ENCODE peak calls at places on chromosome 19, in eight cellular contexts. B is transverse colon; T is CD4-positive, alpha-beta memory T cell; F is Peyer's patch; W is retina; Z is GDM1; X is HEK293T; J is stimulated activated CD4-positive, alpha-beta T cell treated with anti-CD3 and anti-CD28 coated beads, Interleukin-1b, Interleukin-23, amount 100 ng/mL, for 4 hours. G is an unnamed sample.

GRCh38 chr19:13172335-13173128 is 22.3 kb downstream of the IER2 start:
- DNase-seq in J (peak; percentile 71), W (no peak), B (peak; percentile 85), Z (peak; percentile 54), F (peak; percentile 93), X (peak; percentile 15), T (peak; percentile 92), G (peak; percentile 80)

GRCh38 chr19:48342841-48343540 is 17.6 kb downstream of the EMP3 start:
- DNase-seq in T (no peak), W (no peak), J (no peak), Z (no peak), F (no peak), X (no peak), B (no peak), G (no peak)

GRCh38 chr19:49073514-49074378 is 1.2 kb upstream of the KCNA7 start:
- DNase-seq in Z (no peak), T (no peak), F (no peak), X (peak; percentile 70), J (no peak), B (no peak), W (no peak), G (no peak)

GRCh38 chr19:46724468-46724867 is 7.6 kb upstream of the PRKD2 start:
- DNase-seq in J (no peak), Z (no peak), T (no peak), F (no peak), B (no peak), W (no peak), X (no peak), G (no peak)

GRCh38 chr19:58088521-58089052 is 9.4 kb downstream of the ZSCAN18 start:
- DNase-seq in W (no peak), Z (no peak), J (no peak), X (no peak), T (no peak), F (no peak), B (no peak), G (no peak)

GRCh38 chr19:45150731-45151725 is 9.8 kb downstream of the NKPD1 start:
- DNase-seq in W (no peak), F (no peak), Z (no peak), B (no peak), X (no peak), T (peak; percentile 32), J (no peak), G (no peak)

GRCh38 chr19:19207637-19208582 is 3.8 kb upstream of the NCAN start:
- DNase-seq in X (no peak), T (no peak), B (no peak), F (no peak), W (no peak), J (no peak), Z (no peak), G (no peak)

GRCh38 chr19:46256855-46257254 is 27.3 kb downstream of the IGFL1 start:
- DNase-seq in Z (no peak), F (no peak), W (no peak), B (no peak), T (no peak), X (no peak), J (no peak), G (no peak)

GRCh38 chr19:15418112-15418587 is 638 bp downstream of the AKAP8L start:
- DNase-seq in J (no peak), B (no peak), W (no peak), X (no peak), T (no peak), F (no peak), Z (no peak), G (peak; percentile 37)

GRCh38 chr19:6767357-6768235 is at the start of gene SH2D3A:
- DNase-seq in B (peak; percentile 98), X (peak; percentile 91), F (peak; percentile 99), J (peak; percentile 97), T (peak; percentile 99), Z (peak; percentile 86), W (no peak), G (peak; percentile 59)

GRCh38 chr19:27851543-27852060 is 1361.3 kb downstream of the UQCRFS1 start:
- DNase-seq in T (no peak), Z (no peak), X (no peak), W (no peak), F (no peak), J (no peak), B (no peak), G (no peak)

GRCh38 chr19:32138416-32138815 is 207.0 kb upstream of the ZNF507 start:
- DNase-seq in X (no peak), T (no peak), J (no peak), F (no peak), B (no peak), W (no peak), Z (no peak), G (no peak)

GRCh38 chr19:2061093-2061935 is 10.3 kb upstream of the MKNK2 start:
- DNase-seq in B (peak; percentile 100), W (peak; percentile 99), J (peak; percentile 99), X (peak; percentile 99), Z (peak; percentile 98), T (peak; percentile 98), F (peak; percentile 100), G (peak; percentile 99)

GRCh38 chr19:3977242-3978143 is 6.6 kb upstream of the DAPK3 start:
- DNase-seq in B (no peak), X (no peak), J (no peak), Z (no peak), T (no peak), W (no peak), F (no peak), G (peak; percentile 4)

GRCh38 chr19:54073829-54074228 is 7.3 kb downstream of the TARM1 start:
- DNase-seq in T (no peak), B (no peak), J (no peak), W (no peak), X (no peak), F (no peak), Z (no peak), G (no peak)

GRCh38 chr19:7919681-7920519 is at the start of gene SNAPC2:
- DNase-seq in T (peak; percentile 96), F (peak; percentile 98), J (peak; percentile 92), X (peak; percentile 85), B (peak; percentile 98), Z (peak; percentile 91), W (peak; percentile 99), G (peak; percentile 97)

GRCh38 chr19:2084993-2085720 is 11.0 kb downstream of the MOB3A start:
- DNase-seq in Z (peak; percentile 98), X (no peak), W (no peak), T (peak; percentile 97), F (peak; percentile 97), B (peak; percentile 88), J (peak; percentile 84), G (peak; percentile 59)

GRCh38 chr19:20315543-20315942 is 148.5 kb downstream of the ZNF486 start:
- DNase-seq in J (no peak), W (no peak), T (no peak), Z (no peak), X (no peak), B (no peak), F (no peak), G (no peak)

GRCh38 chr19:50663280-50663790 is 14.1 kb downstream of the C19orf81 start:
- DNase-seq in J (no peak), W (no peak), Z (no peak), X (no peak), T (no peak), F (no peak), B (no peak), G (no peak)

GRCh38 chr19:543912-544608 is at the start of gene GZMM:
- DNase-seq in X (no peak), B (peak; percentile 32), T (peak; percentile 86), J (peak; percentile 63), Z (no peak), F (peak; percentile 73), W (no peak), G (no peak)

GRCh38 chr19:41917676-41918075 is 10.6 kb downstream of the ERFL start:
- DNase-seq in Z (no peak), W (peak; percentile 28), J (no peak), B (no peak), T (peak; percentile 37), F (no peak), X (no peak), G (no peak)

GRCh38 chr19:55353803-55354697 is 469 bp downstream of the COX6B2 start:
- DNase-seq in B (peak; percentile 86), T (peak; percentile 71), X (peak; percentile 94), F (peak; percentile 87), Z (peak; percentile 42), W (peak; percentile 76), J (peak; percentile 30), G (no peak)